ENCODE peak calls at places on chromosomes 13 and 19, in eight cellular contexts. U is hippocampal formation, F is epithelial cell of esophagus, Y is T-cell, T is activated T-cell treated with anti-CD3 and anti-CD28 coated beads for 1 hour, C is NCI-H2107, A is fibroblast of lung, N is nephron progenitor cell. I is an unnamed sample.

GRCh38 chr13:48501705-48502104 is 31.2 kb downstream of the RCBTB2 start:
- DNase-seq in U (no peak), F (peak), Y (no peak), T (no peak), C (no peak), A (peak), N (no peak), I (no peak)

GRCh38 chr13:51137250-51137649 is 26.2 kb upstream of the C13orf42 start:
- DNase-seq in U (no peak), F (no peak), Y (no peak), T (no peak), C (no peak), A (no peak), N (no peak), I (no peak)

GRCh38 chr19:1073063-1073955 is 6.3 kb downstream of the ARHGAP45 start:
- DNase-seq in U (no peak), F (no peak), Y (no peak), T (no peak), C (no peak), A (no peak), N (no peak), I (no peak)

GRCh38 chr13:81133066-81133465 is 792.1 kb upstream of the SPRY2 start:
- DNase-seq in U (no peak), F (peak), Y (no peak), T (no peak), C (no peak), A (peak), N (no peak), I (no peak)

GRCh38 chr13:18232994-18233782 is 948.4 kb downstream of the TUBA3C start:
- DNase-seq in U (no peak), F (no peak), Y (no peak), T (no peak), C (no peak), A (no peak), N (no peak), I (no peak)

GRCh38 chr13:50140742-50141659 is 125.8 kb downstream of the KCNRG start:
- DNase-seq in U (no peak), F (no peak), Y (no peak), T (no peak), C (no peak), A (no peak), N (no peak), I (no peak)

GRCh38 chr13:113050856-113051431 is 54.6 kb upstream of the F7 start:
- DNase-seq in U (no peak), F (no peak), Y (no peak), T (no peak), C (no peak), A (no peak), N (peak), I (no peak)

GRCh38 chr19:35846038-35846668 is 6.2 kb downstream of the NPHS1 start:
- DNase-seq in U (peak), F (no peak), Y (no peak), T (no peak), C (no peak), A (no peak), N (no peak), I (no peak)

GRCh38 chr19:21482863-21483276 is 22.5 kb upstream of the ZNF429 start:
- DNase-seq in U (peak), F (peak), Y (peak), T (peak), C (peak), A (peak), N (no peak), I (no peak)

GRCh38 chr19:35048911-35049411 is 7.4 kb downstream of the HPN start:
- DNase-seq in U (peak), F (no peak), Y (no peak), T (no peak), C (no peak), A (no peak), N (no peak), I (no peak)

I was measured in NCI-H2081 treated with DMSO at 0.1 percent for 48 hours.